ENCODE peak calls at places on chromosomes 3 and 15, in nine cellular contexts. One of them, this sample, is unnamed.

GRCh38 chr3:53254810-53255359 is 937 bp downstream of the TKT start:
- DNase-seq in uterus: peak; percentile 59
- DNase-seq in CD4-positive, CD25-positive, alpha-beta regulatory T cell: peak; percentile 69
- DNase-seq in astrocyte: peak; percentile 19
- DNase-seq in body of pancreas: peak; percentile 93
- DNase-seq in spleen: peak; percentile 92
- DNase-seq in trophoblast cell: peak; percentile 74
- DNase-seq in pancreas: peak; percentile 93
- DNase-seq in mesendoderm: peak; percentile 89
- DNase-seq in this sample: peak; percentile 71

GRCh38 chr15:101504866-101505609 is 15.5 kb upstream of the PCSK6 start:
- DNase-seq in uterus: no peak
- DNase-seq in CD4-positive, CD25-positive, alpha-beta regulatory T cell: no peak
- DNase-seq in astrocyte: no peak
- DNase-seq in body of pancreas: no peak
- DNase-seq in spleen: no peak
- DNase-seq in trophoblast cell: no peak
- DNase-seq in pancreas: no peak
- DNase-seq in mesendoderm: no peak
- DNase-seq in this sample: no peak

GRCh38 chr15:48858401-48858800 is 19.5 kb upstream of the EID1 start:
- DNase-seq in uterus: no peak
- DNase-seq in CD4-positive, CD25-positive, alpha-beta regulatory T cell: no peak
- DNase-seq in astrocyte: peak; percentile 65
- DNase-seq in body of pancreas: no peak
- DNase-seq in spleen: no peak
- DNase-seq in trophoblast cell: no peak
- DNase-seq in pancreas: no peak
- DNase-seq in mesendoderm: no peak
- DNase-seq in this sample: peak; percentile 17

GRCh38 chr15:68235022-68235421 is 5.5 kb upstream of the CLN6 start:
- DNase-seq in uterus: no peak
- DNase-seq in CD4-positive, CD25-positive, alpha-beta regulatory T cell: no peak
- DNase-seq in astrocyte: no peak
- DNase-seq in body of pancreas: no peak
- DNase-seq in spleen: no peak
- DNase-seq in trophoblast cell: no peak
- DNase-seq in pancreas: no peak
- DNase-seq in mesendoderm: no peak
- DNase-seq in this sample: no peak

GRCh38 chr15:86491118-86491517 is 411.4 kb downstream of the AGBL1 start:
- DNase-seq in uterus: no peak
- DNase-seq in CD4-positive, CD25-positive, alpha-beta regulatory T cell: no peak
- DNase-seq in astrocyte: no peak
- DNase-seq in body of pancreas: no peak
- DNase-seq in spleen: no peak
- DNase-seq in trophoblast cell: no peak
- DNase-seq in pancreas: no peak
- DNase-seq in mesendoderm: no peak
- DNase-seq in this sample: no peak

GRCh38 chr3:127677541-127678314 is 5.0 kb downstream of the ABTB1 start:
- DNase-seq in uterus: peak; percentile 10
- DNase-seq in CD4-positive, CD25-positive, alpha-beta regulatory T cell: no peak
- DNase-seq in astrocyte: no peak
- DNase-seq in body of pancreas: peak; percentile 1
- DNase-seq in spleen: peak; percentile 78
- DNase-seq in trophoblast cell: no peak
- DNase-seq in pancreas: no peak
- DNase-seq in mesendoderm: no peak
- DNase-seq in this sample: no peak

GRCh38 chr15:40320931-40321371 is 2.5 kb upstream of the INAFM2 start:
- DNase-seq in uterus: no peak
- DNase-seq in CD4-positive, CD25-positive, alpha-beta regulatory T cell: peak; percentile 77
- DNase-seq in astrocyte: no peak
- DNase-seq in body of pancreas: peak; percentile 79
- DNase-seq in spleen: peak; percentile 58
- DNase-seq in trophoblast cell: peak; percentile 31
- DNase-seq in pancreas: no peak
- DNase-seq in mesendoderm: peak; percentile 78
- DNase-seq in this sample: peak; percentile 80

GRCh38 chr3:123389338-123389910 is 59.5 kb downstream of the ADCY5 start:
- DNase-seq in uterus: no peak
- DNase-seq in CD4-positive, CD25-positive, alpha-beta regulatory T cell: no peak
- DNase-seq in astrocyte: no peak
- DNase-seq in body of pancreas: no peak
- DNase-seq in spleen: peak; percentile 63
- DNase-seq in trophoblast cell: no peak
- DNase-seq in pancreas: no peak
- DNase-seq in mesendoderm: no peak
- DNase-seq in this sample: no peak

GRCh38 chr3:176920806-176921205 is 276.5 kb downstream of the TBL1XR1 start:
- DNase-seq in uterus: no peak
- DNase-seq in CD4-positive, CD25-positive, alpha-beta regulatory T cell: no peak
- DNase-seq in astrocyte: no peak
- DNase-seq in body of pancreas: peak; percentile 30
- DNase-seq in spleen: no peak
- DNase-seq in trophoblast cell: no peak
- DNase-seq in pancreas: peak; percentile 22
- DNase-seq in mesendoderm: no peak
- DNase-seq in this sample: no peak

GRCh38 chr3:11600501-11601282 is 43.0 kb downstream of the VGLL4 start:
- DNase-seq in uterus: peak; percentile 84
- DNase-seq in CD4-positive, CD25-positive, alpha-beta regulatory T cell: no peak
- DNase-seq in astrocyte: peak; percentile 100
- DNase-seq in body of pancreas: peak; percentile 75
- DNase-seq in spleen: no peak
- DNase-seq in trophoblast cell: peak; percentile 100
- DNase-seq in pancreas: peak; percentile 53
- DNase-seq in mesendoderm: peak; percentile 99
- DNase-seq in this sample: peak; percentile 88

GRCh38 chr15:52870015-52870414 is 79.9 kb upstream of the ONECUT1 start:
- DNase-seq in uterus: no peak
- DNase-seq in CD4-positive, CD25-positive, alpha-beta regulatory T cell: no peak
- DNase-seq in astrocyte: no peak
- DNase-seq in body of pancreas: no peak
- DNase-seq in spleen: no peak
- DNase-seq in trophoblast cell: no peak
- DNase-seq in pancreas: no peak
- DNase-seq in mesendoderm: no peak
- DNase-seq in this sample: no peak

GRCh38 chr3:155702745-155703581 is 41.9 kb downstream of the PLCH1 start:
- DNase-seq in uterus: no peak
- DNase-seq in CD4-positive, CD25-positive, alpha-beta regulatory T cell: no peak
- DNase-seq in astrocyte: no peak
- DNase-seq in body of pancreas: no peak
- DNase-seq in spleen: no peak
- DNase-seq in trophoblast cell: no peak
- DNase-seq in pancreas: no peak
- DNase-seq in mesendoderm: no peak
- DNase-seq in this sample: no peak

GRCh38 chr3:30667250-30667585 is 60.8 kb downstream of the TGFBR2 start:
- DNase-seq in uterus: no peak
- DNase-seq in CD4-positive, CD25-positive, alpha-beta regulatory T cell: peak; percentile 73
- DNase-seq in astrocyte: peak; percentile 29
- DNase-seq in body of pancreas: no peak
- DNase-seq in spleen: no peak
- DNase-seq in trophoblast cell: no peak
- DNase-seq in pancreas: no peak
- DNase-seq in mesendoderm: peak; percentile 95
- DNase-seq in this sample: peak; percentile 60

GRCh38 chr15:65286069-65286703 is 497 bp downstream of the PARP16 start:
- DNase-seq in uterus: no peak
- DNase-seq in CD4-positive, CD25-positive, alpha-beta regulatory T cell: peak; percentile 50
- DNase-seq in astrocyte: peak; percentile 18
- DNase-seq in body of pancreas: peak; percentile 44
- DNase-seq in spleen: no peak
- DNase-seq in trophoblast cell: peak; percentile 41
- DNase-seq in pancreas: no peak
- DNase-seq in mesendoderm: no peak
- DNase-seq in this sample: peak; percentile 69

GRCh38 chr3:190099099-190099498 is 21.6 kb downstream of the P3H2 start:
- DNase-seq in uterus: no peak
- DNase-seq in CD4-positive, CD25-positive, alpha-beta regulatory T cell: no peak
- DNase-seq in astrocyte: no peak
- DNase-seq in body of pancreas: no peak
- DNase-seq in spleen: no peak
- DNase-seq in trophoblast cell: no peak
- DNase-seq in pancreas: no peak
- DNase-seq in mesendoderm: no peak
- DNase-seq in this sample: no peak

DNA sequence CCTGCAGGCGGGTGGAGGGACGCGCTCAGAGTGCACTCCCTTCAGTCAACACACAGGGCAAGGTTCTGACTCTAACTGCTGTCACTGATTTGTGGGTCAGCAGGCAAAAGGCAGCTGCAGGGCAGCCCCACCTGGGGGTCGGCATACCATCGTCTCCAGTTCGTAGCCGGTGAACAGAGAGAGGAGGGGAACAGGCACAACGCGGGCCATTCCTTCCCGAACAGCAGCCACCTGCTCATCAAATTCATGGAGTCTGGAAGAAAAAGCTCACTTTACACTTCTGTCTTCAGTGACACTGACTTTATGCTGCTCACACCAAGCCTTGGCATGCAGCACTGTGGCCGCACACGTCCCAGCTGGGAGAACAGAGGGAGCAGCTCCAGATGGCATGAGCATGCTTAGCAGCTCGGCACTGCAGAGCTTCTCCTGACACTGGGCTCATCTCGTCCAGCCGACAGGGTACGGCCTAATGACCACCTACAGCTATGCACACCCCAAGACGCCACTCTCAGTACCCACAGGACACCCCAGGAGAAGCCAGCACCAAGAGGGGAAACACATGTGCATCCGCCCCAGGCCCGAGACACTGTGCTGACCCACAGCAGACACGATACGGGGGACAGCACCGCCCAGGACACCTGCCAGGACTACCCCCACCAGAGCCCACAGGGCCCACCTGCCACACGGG is 14.5 kb upstream of the OCA2 start:
- DNase-seq in uterus: no peak
- DNase-seq in CD4-positive, CD25-positive, alpha-beta regulatory T cell: no peak
- DNase-seq in astrocyte: no peak
- DNase-seq in body of pancreas: no peak
- DNase-seq in spleen: no peak
- DNase-seq in trophoblast cell: no peak
- DNase-seq in pancreas: no peak
- DNase-seq in mesendoderm: no peak
- DNase-seq in this sample: no peak
- H3K36me3 ChIP-seq in uterus: no peaks in the 10 kb centered on the region
- H3K36me3 ChIP-seq in CD4-positive, CD25-positive, alpha-beta regulatory T cell: peaks cover 60% of the 10 kb centered on the region
- H3K36me3 ChIP-seq in astrocyte: peaks cover 15% of the 10 kb centered on the region
- H3K36me3 ChIP-seq in body of pancreas: no peaks in the 10 kb centered on the region
- H3K36me3 ChIP-seq in spleen: no peaks in the 10 kb centered on the region
- H3K36me3 ChIP-seq in trophoblast cell: peaks cover 58% of the 10 kb centered on the region
- H3K36me3 ChIP-seq in pancreas: no peaks in the 10 kb centered on the region
- H3K36me3 ChIP-seq in mesendoderm: peaks cover 8% of the 10 kb centered on the region
- H3K36me3 ChIP-seq in this sample: peaks cover 18% of the 10 kb centered on the region

DNA sequence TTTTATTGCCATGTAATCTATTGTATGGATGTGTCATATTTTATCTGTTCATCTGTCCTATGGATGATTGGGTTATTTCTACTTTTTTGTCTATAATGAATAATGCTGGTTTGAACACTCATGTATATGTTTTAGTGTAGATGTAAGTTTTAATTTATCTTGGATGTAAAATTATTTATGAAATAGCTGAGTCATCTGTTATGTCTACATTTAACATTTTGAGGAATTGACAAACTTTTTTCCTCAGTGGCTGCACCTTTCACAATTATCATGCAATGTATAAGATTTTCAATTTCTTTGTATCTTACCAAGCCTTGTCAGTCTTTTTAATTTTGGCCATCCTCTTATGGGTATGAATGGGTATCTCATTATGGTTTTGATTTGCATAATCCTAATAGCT is 666.4 kb downstream of the DIPK2A start:
- DNase-seq in uterus: no peak
- DNase-seq in CD4-positive, CD25-positive, alpha-beta regulatory T cell: no peak
- DNase-seq in astrocyte: no peak
- DNase-seq in body of pancreas: no peak
- DNase-seq in spleen: no peak
- DNase-seq in trophoblast cell: no peak
- DNase-seq in pancreas: no peak
- DNase-seq in mesendoderm: no peak
- DNase-seq in this sample: no peak
- H3K4me1 ChIP-seq in uterus: no peaks in the 10 kb centered on the region
- H3K4me1 ChIP-seq in CD4-positive, CD25-positive, alpha-beta regulatory T cell: no peaks in the 10 kb centered on the region
- H3K4me1 ChIP-seq in astrocyte: no peaks in the 10 kb centered on the region
- H3K4me1 ChIP-seq in body of pancreas: no peaks in the 10 kb centered on the region
- H3K4me1 ChIP-seq in spleen: no peaks in the 10 kb centered on the region
- H3K4me1 ChIP-seq in trophoblast cell: no peaks in the 10 kb centered on the region
- H3K4me1 ChIP-seq in pancreas: no peaks in the 10 kb centered on the region
- H3K4me1 ChIP-seq in mesendoderm: no peaks in the 10 kb centered on the region
- H3K4me1 ChIP-seq in this sample: no peaks in the 10 kb centered on the region

GRCh38 chr3:24123596-24123995 is 178.5 kb downstream of the NR1D2 start:
- DNase-seq in uterus: no peak
- DNase-seq in CD4-positive, CD25-positive, alpha-beta regulatory T cell: no peak
- DNase-seq in astrocyte: peak; percentile 23
- DNase-seq in body of pancreas: no peak
- DNase-seq in spleen: no peak
- DNase-seq in trophoblast cell: peak; percentile 16
- DNase-seq in pancreas: no peak
- DNase-seq in mesendoderm: peak; percentile 19
- DNase-seq in this sample: no peak
- H3K27ac ChIP-seq in uterus: no peak overlapping the region
- H3K27ac ChIP-seq in CD4-positive, CD25-positive, alpha-beta regulatory T cell: no peak overlapping the region
- H3K27ac ChIP-seq in astrocyte: no peak overlapping the region
- H3K27ac ChIP-seq in body of pancreas: no peak overlapping the region
- H3K27ac ChIP-seq in spleen: no peak overlapping the region
- H3K27ac ChIP-seq in trophoblast cell: no peak overlapping the region
- H3K27ac ChIP-seq in pancreas: no peak overlapping the region
- H3K27ac ChIP-seq in mesendoderm: no peak overlapping the region
- H3K27ac ChIP-seq in this sample: no peak overlapping the region

GRCh38 chr3:52204337-52205073 is 6.5 kb downstream of the ALAS1 start:
- DNase-seq in uterus: no peak
- DNase-seq in CD4-positive, CD25-positive, alpha-beta regulatory T cell: no peak
- DNase-seq in astrocyte: no peak
- DNase-seq in body of pancreas: peak; percentile 83
- DNase-seq in spleen: peak; percentile 14
- DNase-seq in trophoblast cell: no peak
- DNase-seq in pancreas: peak; percentile 45
- DNase-seq in mesendoderm: no peak
- DNase-seq in this sample: no peak

GRCh38 chr3:52202384-52203077 is 4.6 kb downstream of the ALAS1 start:
- DNase-seq in uterus: no peak
- DNase-seq in CD4-positive, CD25-positive, alpha-beta regulatory T cell: no peak
- DNase-seq in astrocyte: no peak
- DNase-seq in body of pancreas: no peak
- DNase-seq in spleen: no peak
- DNase-seq in trophoblast cell: no peak
- DNase-seq in pancreas: no peak
- DNase-seq in mesendoderm: no peak
- DNase-seq in this sample: no peak

GRCh38 chr3:52205727-52206372 is 7.9 kb downstream of the ALAS1 start:
- DNase-seq in uterus: no peak
- DNase-seq in CD4-positive, CD25-positive, alpha-beta regulatory T cell: no peak
- DNase-seq in astrocyte: peak; percentile 55
- DNase-seq in body of pancreas: no peak
- DNase-seq in spleen: no peak
- DNase-seq in trophoblast cell: no peak
- DNase-seq in pancreas: no peak
- DNase-seq in mesendoderm: no peak
- DNase-seq in this sample: no peak

GRCh38 chr3:52200981-52201679 is 3.2 kb downstream of the ALAS1 start:
- DNase-seq in uterus: no peak
- DNase-seq in CD4-positive, CD25-positive, alpha-beta regulatory T cell: no peak
- DNase-seq in astrocyte: no peak
- DNase-seq in body of pancreas: no peak
- DNase-seq in spleen: no peak
- DNase-seq in trophoblast cell: no peak
- DNase-seq in pancreas: no peak
- DNase-seq in mesendoderm: no peak
- DNase-seq in this sample: no peak

GRCh38 chr3:52203701-52204100 is 5.7 kb downstream of the ALAS1 start:
- DNase-seq in uterus: no peak
- DNase-seq in CD4-positive, CD25-positive, alpha-beta regulatory T cell: no peak
- DNase-seq in astrocyte: no peak
- DNase-seq in body of pancreas: no peak
- DNase-seq in spleen: no peak
- DNase-seq in trophoblast cell: no peak
- DNase-seq in pancreas: no peak
- DNase-seq in mesendoderm: no peak
- DNase-seq in this sample: no peak
- H3K36me3 ChIP-seq in uterus: no peaks in the 10 kb centered on the region
- H3K36me3 ChIP-seq in CD4-positive, CD25-positive, alpha-beta regulatory T cell: peaks cover 76% of the 10 kb centered on the region
- H3K36me3 ChIP-seq in astrocyte: peaks cover 70% of the 10 kb centered on the region
- H3K36me3 ChIP-seq in body of pancreas: no peaks in the 10 kb centered on the region
- H3K36me3 ChIP-seq in spleen: peaks cover 4% of the 10 kb centered on the region
- H3K36me3 ChIP-seq in trophoblast cell: peaks cover 62% of the 10 kb centered on the region
- H3K36me3 ChIP-seq in pancreas: no peaks in the 10 kb centered on the region
- H3K36me3 ChIP-seq in mesendoderm: peaks cover 22% of the 10 kb centered on the region
- H3K36me3 ChIP-seq in this sample: peaks cover 87% of the 10 kb centered on the region

This sample was measured in SJCRH30.